ENCODE peak calls at places on chromosomes 11 and 22, in six cellular contexts. Z is ACHN, D is renal cortical epithelial cell, Y is hippocampal formation, C is brain pericyte, R is midbrain. W is an unnamed sample.

GRCh38 chr11:63761870-63762661 is 6.5 kb downstream of the ZFTA start:
- DNase-seq in Z (no peak), D (no peak), Y (no peak), C (no peak), R (no peak), W (no peak)

GRCh38 chr22:28978158-28978557 is 83.5 kb downstream of the C22orf31 start:
- DNase-seq in Z (peak; percentile 56), D (peak; percentile 54), Y (no peak), C (no peak), R (no peak), W (no peak)

GRCh38 chr11:1771273-1771672 is 7.5 kb upstream of the CTSD start:
- DNase-seq in Z (no peak), D (no peak), Y (no peak), C (no peak), R (no peak), W (no peak)

GRCh38 chr11:14148653-14149273 is 186.2 kb downstream of the SPON1 start:
- DNase-seq in Z (peak; percentile 34), D (peak; percentile 56), Y (no peak), C (no peak), R (peak; percentile 11), W (no peak)

GRCh38 chr11:123054301-123055065 is 7.5 kb downstream of the HSPA8 start:
- DNase-seq in Z (peak; percentile 74), D (peak; percentile 73), Y (no peak), C (peak; percentile 43), R (peak; percentile 88), W (no peak)

GRCh38 chr22:46815896-46816721 is 53.7 kb downstream of the TBC1D22A start:
- DNase-seq in Z (peak; percentile 30), D (peak; percentile 27), Y (peak; percentile 12), C (no peak), R (peak; percentile 11), W (no peak)

GRCh38 chr11:73629907-73630306 is 16.5 kb upstream of the PLEKHB1 start:
- DNase-seq in Z (no peak), D (no peak), Y (no peak), C (no peak), R (no peak), W (no peak)

GRCh38 chr22:43168416-43169309 is 17.3 kb downstream of the TSPO start:
- DNase-seq in Z (no peak), D (no peak), Y (no peak), C (no peak), R (no peak), W (no peak)

GRCh38 chr22:23922921-23923320 is 28.7 kb downstream of the MIF start:
- DNase-seq in Z (no peak), D (no peak), Y (no peak), C (no peak), R (no peak), W (no peak)

GRCh38 chr11:120181446-120181992 is 29.3 kb upstream of the OAF start:
- DNase-seq in Z (no peak), D (no peak), Y (no peak), C (no peak), R (no peak), W (no peak)

GRCh38 chr11:130772266-130773227 is 143.7 kb downstream of the SNX19 start:
- DNase-seq in Z (peak; percentile 93), D (peak; percentile 96), Y (no peak), C (peak; percentile 99), R (no peak), W (no peak)

GRCh38 chr11:122559734-122560382 is 95.7 kb upstream of the UBASH3B start:
- DNase-seq in Z (peak; percentile 1), D (no peak), Y (no peak), C (no peak), R (no peak), W (no peak)

GRCh38 chr11:35949242-35949641 is 5.4 kb downstream of the LDLRAD3 start:
- DNase-seq in Z (no peak), D (no peak), Y (no peak), C (no peak), R (no peak), W (no peak)

GRCh38 chr22:21866821-21867527 is 471 bp downstream of the MAPK1 start:
- DNase-seq in Z (peak; percentile 21), D (no peak), Y (no peak), C (no peak), R (peak; percentile 27), W (no peak)

GRCh38 chr22:37044634-37045625 is 6.6 kb upstream of the KCTD17 start:
- DNase-seq in Z (peak; percentile 24), D (peak; percentile 33), Y (no peak), C (no peak), R (no peak), W (no peak)

GRCh38 chr11:69172674-69173073 is 16.9 kb downstream of the SMIM38 start:
- DNase-seq in Z (no peak), D (no peak), Y (no peak), C (no peak), R (no peak), W (no peak)

GRCh38 chr11:19263333-19263732 is 22.6 kb upstream of the E2F8 start:
- DNase-seq in Z (no peak), D (peak; percentile 53), Y (no peak), C (no peak), R (no peak), W (no peak)

GRCh38 chr11:118929496-118930151 is 3.9 kb upstream of the BCL9L start:
- DNase-seq in Z (peak; percentile 90), D (peak; percentile 72), Y (peak; percentile 81), C (no peak), R (peak; percentile 76), W (no peak)

GRCh38 chr11:64396079-64396591 is 37.2 kb downstream of the RPS6KA4 start:
- DNase-seq in Z (no peak), D (no peak), Y (no peak), C (no peak), R (no peak), W (no peak)

GRCh38 chr22:33519974-33520903 is 400.0 kb downstream of the LARGE1 start:
- DNase-seq in Z (no peak), D (no peak), Y (no peak), C (no peak), R (no peak), W (no peak)

GRCh38 chr11:61273151-61274078 is 21.7 kb downstream of the VWCE start:
- DNase-seq in Z (peak; percentile 23), D (peak; percentile 27), Y (peak; percentile 38), C (no peak), R (peak; percentile 55), W (no peak)

GRCh38 chr22:38441620-38442287 is 13.2 kb downstream of the KCNJ4 start:
- DNase-seq in Z (no peak), D (no peak), Y (no peak), C (no peak), R (no peak), W (no peak)

GRCh38 chr11:69097263-69097662 is 48.5 kb downstream of the TPCN2 start:
- DNase-seq in Z (no peak), D (no peak), Y (no peak), C (no peak), R (no peak), W (no peak)

GRCh38 chr11:108333403-108333899 is 110.6 kb downstream of the ATM start:
- DNase-seq in Z (no peak), D (no peak), Y (no peak), C (no peak), R (no peak), W (no peak)

GRCh38 chr11:128642571-128642970 is 51.3 kb upstream of the FLI1 start:
- DNase-seq in Z (no peak), D (no peak), Y (no peak), C (no peak), R (no peak), W (no peak)

GRCh38 chr22:43147821-43148220 is 3.5 kb upstream of the TSPO start:
- DNase-seq in Z (no peak), D (no peak), Y (no peak), C (no peak), R (no peak), W (no peak)

GRCh38 chr11:47177846-47178245 is 1.2 kb upstream of the ARFGAP2 start:
- DNase-seq in Z (no peak), D (no peak), Y (no peak), C (no peak), R (no peak), W (no peak)

GRCh38 chr11:61792310-61793083 is at the start of the genes FEN1 and TMEM258:
- DNase-seq in Z (peak; percentile 89), D (peak; percentile 90), Y (peak; percentile 95), C (peak; percentile 90), R (peak; percentile 95), W (peak; percentile 85)

GRCh38 chr11:56841210-56841810 is 92.8 kb upstream of the OR9G4 start:
- DNase-seq in Z (peak; percentile 50), D (peak; percentile 48), Y (peak; percentile 10), C (no peak), R (peak; percentile 60), W (peak; percentile 2)

GRCh38 chr11:29310016-29310415 is 706.8 kb downstream of the KCNA4 start:
- DNase-seq in Z (no peak), D (peak; percentile 64), Y (no peak), C (no peak), R (no peak), W (no peak)

GRCh38 chr11:70372076-70372475 is 26.3 kb upstream of the CTTN start:
- DNase-seq in Z (no peak), D (no peak), Y (no peak), C (no peak), R (no peak), W (no peak)

GRCh38 chr11:110472858-110473257 is 43.1 kb downstream of the FDX1 start:
- DNase-seq in Z (peak; percentile 33), D (no peak), Y (no peak), C (no peak), R (no peak), W (no peak)

GRCh38 chr11:128086794-128087193 is 500.6 kb downstream of the ETS1 start:
- DNase-seq in Z (no peak), D (no peak), Y (no peak), C (no peak), R (no peak), W (no peak)

GRCh38 chr22:36560001-36560400 is 31.0 kb upstream of the EIF3D start:
- DNase-seq in Z (no peak), D (no peak), Y (no peak), C (no peak), R (no peak), W (no peak)

GRCh38 chr22:21967693-21968271 is 14.8 kb downstream of the TOP3B start:
- DNase-seq in Z (no peak), D (no peak), Y (no peak), C (no peak), R (no peak), W (no peak)

GRCh38 chr11:13026722-13027121 is 17.6 kb downstream of the RASSF10 start:
- DNase-seq in Z (no peak), D (no peak), Y (no peak), C (no peak), R (no peak), W (no peak)

W was measured in GM18507.